ENCODE peak calls at places on chromosomes 1 and 21, in seven cellular contexts. One of them, this sample, is unnamed.

GRCh38 chr1:67723620-67724019 is 38.6 kb downstream of the GADD45A start:
- DNase-seq in OCI-LY7: no peak
- DNase-seq in neural progenitor cell: no peak
- DNase-seq in HL-60: no peak
- DNase-seq in body of pancreas: no peak
- DNase-seq in Peyer's patch: no peak
- DNase-seq in dorsolateral prefrontal cortex: no peak
- DNase-seq in this sample: no peak

GRCh38 chr1:55585402-55585792 is 370.2 kb upstream of the USP24 start:
- DNase-seq in OCI-LY7: no peak
- DNase-seq in neural progenitor cell: no peak
- DNase-seq in HL-60: no peak
- DNase-seq in body of pancreas: no peak
- DNase-seq in Peyer's patch: no peak
- DNase-seq in dorsolateral prefrontal cortex: no peak
- DNase-seq in this sample: no peak

GRCh38 chr1:68231627-68232303 is 558 bp downstream of the WLS start:
- DNase-seq in OCI-LY7: no peak
- DNase-seq in neural progenitor cell: peak; percentile 90
- DNase-seq in HL-60: no peak
- DNase-seq in body of pancreas: peak; percentile 71
- DNase-seq in Peyer's patch: peak; percentile 22
- DNase-seq in dorsolateral prefrontal cortex: peak; percentile 45
- DNase-seq in this sample: no peak

GRCh38 chr1:53501065-53502005 is 42.1 kb downstream of the DMRTB1 start:
- DNase-seq in OCI-LY7: no peak
- DNase-seq in neural progenitor cell: no peak
- DNase-seq in HL-60: no peak
- DNase-seq in body of pancreas: no peak
- DNase-seq in Peyer's patch: no peak
- DNase-seq in dorsolateral prefrontal cortex: no peak
- DNase-seq in this sample: no peak

GRCh38 chr1:14476170-14476955 is 122.1 kb upstream of the KAZN start:
- DNase-seq in OCI-LY7: no peak
- DNase-seq in neural progenitor cell: no peak
- DNase-seq in HL-60: no peak
- DNase-seq in body of pancreas: no peak
- DNase-seq in Peyer's patch: no peak
- DNase-seq in dorsolateral prefrontal cortex: no peak
- DNase-seq in this sample: no peak

GRCh38 chr1:17531682-17532487 is 7.6 kb upstream of the ARHGEF10L start:
- DNase-seq in OCI-LY7: no peak
- DNase-seq in neural progenitor cell: peak; percentile 6
- DNase-seq in HL-60: no peak
- DNase-seq in body of pancreas: peak; percentile 66
- DNase-seq in Peyer's patch: no peak
- DNase-seq in dorsolateral prefrontal cortex: no peak
- DNase-seq in this sample: peak; percentile 88

GRCh38 chr1:56331207-56331891 is 248.0 kb downstream of the PLPP3 start:
- DNase-seq in OCI-LY7: no peak
- DNase-seq in neural progenitor cell: no peak
- DNase-seq in HL-60: no peak
- DNase-seq in body of pancreas: no peak
- DNase-seq in Peyer's patch: no peak
- DNase-seq in dorsolateral prefrontal cortex: no peak
- DNase-seq in this sample: no peak

GRCh38 chr1:15476927-15477326 is 1.0 kb downstream of the CELA2B start:
- DNase-seq in OCI-LY7: no peak
- DNase-seq in neural progenitor cell: no peak
- DNase-seq in HL-60: no peak
- DNase-seq in body of pancreas: no peak
- DNase-seq in Peyer's patch: no peak
- DNase-seq in dorsolateral prefrontal cortex: no peak
- DNase-seq in this sample: no peak

GRCh38 chr1:102897537-102897936 is 210.8 kb downstream of the COL11A1 start:
- DNase-seq in OCI-LY7: no peak
- DNase-seq in neural progenitor cell: no peak
- DNase-seq in HL-60: no peak
- DNase-seq in body of pancreas: no peak
- DNase-seq in Peyer's patch: no peak
- DNase-seq in dorsolateral prefrontal cortex: no peak
- DNase-seq in this sample: no peak

GRCh38 chr1:226784081-226785049 is 45.3 kb upstream of the ITPKB start:
- DNase-seq in OCI-LY7: no peak
- DNase-seq in neural progenitor cell: peak; percentile 44
- DNase-seq in HL-60: no peak
- DNase-seq in body of pancreas: no peak
- DNase-seq in Peyer's patch: no peak
- DNase-seq in dorsolateral prefrontal cortex: peak; percentile 57
- DNase-seq in this sample: no peak

GRCh38 chr1:25467616-25468015 is 36.9 kb downstream of the MACO1 start:
- DNase-seq in OCI-LY7: no peak
- DNase-seq in neural progenitor cell: no peak
- DNase-seq in HL-60: no peak
- DNase-seq in body of pancreas: no peak
- DNase-seq in Peyer's patch: no peak
- DNase-seq in dorsolateral prefrontal cortex: no peak
- DNase-seq in this sample: no peak
- H3K27ac ChIP-seq in OCI-LY7: no peak overlapping the region
- H3K27ac ChIP-seq in neural progenitor cell: no peak overlapping the region
- H3K27ac ChIP-seq in HL-60: peak overlapping the region; percentile 37
- H3K27ac ChIP-seq in body of pancreas: peak overlapping the region; percentile 54
- H3K27ac ChIP-seq in Peyer's patch: no peak overlapping the region
- H3K27ac ChIP-seq in dorsolateral prefrontal cortex: no peak overlapping the region
- H3K27ac ChIP-seq in this sample: no peak overlapping the region

GRCh38 chr1:167805041-167805556 is 83.3 kb downstream of the MPZL1 start:
- DNase-seq in OCI-LY7: peak; percentile 37
- DNase-seq in neural progenitor cell: no peak
- DNase-seq in HL-60: peak; percentile 39
- DNase-seq in body of pancreas: no peak
- DNase-seq in Peyer's patch: no peak
- DNase-seq in dorsolateral prefrontal cortex: no peak
- DNase-seq in this sample: no peak
- H3K27ac ChIP-seq in OCI-LY7: no peak overlapping the region
- H3K27ac ChIP-seq in neural progenitor cell: no peak overlapping the region
- H3K27ac ChIP-seq in HL-60: peak overlapping the region; percentile 15
- H3K27ac ChIP-seq in body of pancreas: no peak overlapping the region
- H3K27ac ChIP-seq in Peyer's patch: peak overlapping the region; percentile 70
- H3K27ac ChIP-seq in dorsolateral prefrontal cortex: no peak overlapping the region
- H3K27ac ChIP-seq in this sample: no peak overlapping the region

GRCh38 chr1:30884723-30885122 is 23.8 kb downstream of the SDC3 start:
- DNase-seq in OCI-LY7: no peak
- DNase-seq in neural progenitor cell: no peak
- DNase-seq in HL-60: no peak
- DNase-seq in body of pancreas: no peak
- DNase-seq in Peyer's patch: no peak
- DNase-seq in dorsolateral prefrontal cortex: no peak
- DNase-seq in this sample: no peak

GRCh38 chr1:30886710-30887428 is 21.7 kb downstream of the SDC3 start:
- DNase-seq in OCI-LY7: no peak
- DNase-seq in neural progenitor cell: no peak
- DNase-seq in HL-60: no peak
- DNase-seq in body of pancreas: no peak
- DNase-seq in Peyer's patch: no peak
- DNase-seq in dorsolateral prefrontal cortex: no peak
- DNase-seq in this sample: no peak

GRCh38 chr1:30887485-30888315 is 20.9 kb downstream of the SDC3 start:
- DNase-seq in OCI-LY7: no peak
- DNase-seq in neural progenitor cell: no peak
- DNase-seq in HL-60: no peak
- DNase-seq in body of pancreas: no peak
- DNase-seq in Peyer's patch: no peak
- DNase-seq in dorsolateral prefrontal cortex: no peak
- DNase-seq in this sample: no peak

GRCh38 chr1:30883389-30884172 is 25.0 kb downstream of the SDC3 start:
- DNase-seq in OCI-LY7: no peak
- DNase-seq in neural progenitor cell: no peak
- DNase-seq in HL-60: no peak
- DNase-seq in body of pancreas: no peak
- DNase-seq in Peyer's patch: no peak
- DNase-seq in dorsolateral prefrontal cortex: no peak
- DNase-seq in this sample: no peak

DNA sequence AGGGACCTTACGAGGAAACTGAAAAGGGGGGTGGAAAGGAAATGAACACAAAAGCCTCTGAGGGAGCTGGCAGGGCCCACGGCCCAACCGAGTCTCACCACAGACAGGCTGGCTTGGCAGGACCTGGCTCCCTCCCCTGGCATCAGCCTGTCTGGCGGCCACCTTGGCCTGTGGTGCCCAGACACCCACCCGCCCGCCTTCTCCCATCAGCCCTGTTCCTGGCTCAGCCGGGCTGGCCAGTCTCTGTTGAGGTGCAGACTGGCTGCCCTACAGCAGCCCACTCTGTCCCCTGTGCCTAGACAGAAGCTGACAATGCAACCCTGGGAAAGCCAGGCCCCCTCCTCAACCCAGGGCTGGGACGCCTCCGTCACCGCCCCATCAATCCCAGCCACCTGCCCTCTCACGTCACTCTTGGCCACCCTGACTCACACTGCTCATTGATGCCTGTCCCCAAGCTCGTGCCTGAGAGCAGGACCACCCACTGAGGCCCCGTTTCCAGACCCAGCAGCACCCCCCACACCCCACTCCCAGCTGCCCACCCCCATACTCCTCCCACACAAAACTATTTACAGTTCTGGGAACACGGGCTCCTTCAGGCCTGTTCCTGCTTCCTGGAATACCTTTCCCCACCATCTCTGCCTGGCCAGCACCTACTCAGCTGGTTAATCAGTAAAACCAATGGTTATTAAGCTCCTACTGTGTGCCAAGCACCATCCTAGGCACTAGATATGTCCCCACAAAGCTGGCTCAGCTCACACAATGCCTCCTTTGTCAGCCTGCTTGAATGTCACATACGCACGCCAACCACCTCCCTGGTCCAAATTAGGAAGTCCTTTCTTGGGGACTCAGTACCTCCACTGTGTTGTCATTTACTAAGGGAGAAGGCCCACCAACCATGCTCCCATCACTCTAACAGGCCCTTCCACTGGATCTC is 22.7 kb downstream of the SDC3 start:
- DNase-seq in OCI-LY7: no peak
- DNase-seq in neural progenitor cell: no peak
- DNase-seq in HL-60: no peak
- DNase-seq in body of pancreas: no peak
- DNase-seq in Peyer's patch: no peak
- DNase-seq in dorsolateral prefrontal cortex: no peak
- DNase-seq in this sample: no peak
- H3K27ac ChIP-seq in OCI-LY7: no peak overlapping the region
- H3K27ac ChIP-seq in neural progenitor cell: peak overlapping the region; percentile 65
- H3K27ac ChIP-seq in HL-60: no peak overlapping the region
- H3K27ac ChIP-seq in body of pancreas: no peak overlapping the region
- H3K27ac ChIP-seq in Peyer's patch: no peak overlapping the region
- H3K27ac ChIP-seq in dorsolateral prefrontal cortex: peak overlapping the region; percentile 60
- H3K27ac ChIP-seq in this sample: no peak overlapping the region

DNA sequence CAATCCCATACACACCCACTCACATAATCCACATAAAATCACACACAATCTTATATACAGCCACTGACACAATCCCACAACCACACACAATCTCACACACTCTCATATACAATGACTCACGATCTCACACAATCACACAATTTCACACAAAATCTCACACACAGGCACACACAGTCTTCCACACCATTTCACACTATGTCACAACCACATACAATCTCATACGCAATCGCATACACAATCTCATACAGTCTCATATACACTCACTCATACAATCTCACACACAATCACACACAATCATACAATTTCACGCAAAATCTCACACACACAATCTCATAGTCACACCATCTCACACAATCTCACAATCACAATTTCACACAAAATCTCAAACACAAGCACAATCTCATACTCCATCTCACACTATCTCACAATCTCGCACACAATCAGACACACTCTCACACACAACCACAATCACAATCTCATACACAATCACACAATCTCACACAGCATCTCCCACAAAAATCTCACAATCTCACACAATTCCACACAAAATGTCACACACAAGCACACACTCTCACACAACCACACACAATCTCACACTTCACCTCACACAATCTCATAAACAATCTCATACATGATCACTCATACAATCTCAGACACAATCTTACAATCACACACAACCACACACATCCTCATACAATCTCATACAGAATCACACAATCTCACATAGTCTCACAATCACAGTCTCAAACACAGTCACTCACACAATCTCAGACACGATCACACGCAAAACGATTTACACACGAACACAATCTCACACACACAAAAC is 18.5 kb downstream of the CASZ1 start:
- DNase-seq in OCI-LY7: no peak
- DNase-seq in neural progenitor cell: no peak
- DNase-seq in HL-60: no peak
- DNase-seq in body of pancreas: no peak
- DNase-seq in Peyer's patch: no peak
- DNase-seq in dorsolateral prefrontal cortex: no peak
- DNase-seq in this sample: no peak
- H3K27ac ChIP-seq in OCI-LY7: no peak overlapping the region
- H3K27ac ChIP-seq in neural progenitor cell: no peak overlapping the region
- H3K27ac ChIP-seq in HL-60: no peak overlapping the region
- H3K27ac ChIP-seq in body of pancreas: no peak overlapping the region
- H3K27ac ChIP-seq in Peyer's patch: no peak overlapping the region
- H3K27ac ChIP-seq in dorsolateral prefrontal cortex: no peak overlapping the region
- H3K27ac ChIP-seq in this sample: no peak overlapping the region

GRCh38 chr21:42144679-42145568 is 73.8 kb downstream of the UMODL1 start:
- DNase-seq in OCI-LY7: peak; percentile 62
- DNase-seq in neural progenitor cell: no peak
- DNase-seq in HL-60: no peak
- DNase-seq in body of pancreas: no peak
- DNase-seq in Peyer's patch: no peak
- DNase-seq in dorsolateral prefrontal cortex: no peak
- DNase-seq in this sample: no peak
- H3K27ac ChIP-seq in OCI-LY7: no peak overlapping the region
- H3K27ac ChIP-seq in neural progenitor cell: no peak overlapping the region
- H3K27ac ChIP-seq in HL-60: no peak overlapping the region
- H3K27ac ChIP-seq in body of pancreas: no peak overlapping the region
- H3K27ac ChIP-seq in Peyer's patch: no peak overlapping the region
- H3K27ac ChIP-seq in dorsolateral prefrontal cortex: no peak overlapping the region
- H3K27ac ChIP-seq in this sample: no peak overlapping the region

GRCh38 chr1:233470738-233471499 is 143.0 kb upstream of the KCNK1 start:
- DNase-seq in OCI-LY7: no peak
- DNase-seq in neural progenitor cell: peak; percentile 27
- DNase-seq in HL-60: no peak
- DNase-seq in body of pancreas: no peak
- DNase-seq in Peyer's patch: no peak
- DNase-seq in dorsolateral prefrontal cortex: no peak
- DNase-seq in this sample: no peak
- H3K27ac ChIP-seq in OCI-LY7: no peak overlapping the region
- H3K27ac ChIP-seq in neural progenitor cell: no peak overlapping the region
- H3K27ac ChIP-seq in HL-60: no peak overlapping the region
- H3K27ac ChIP-seq in body of pancreas: no peak overlapping the region
- H3K27ac ChIP-seq in Peyer's patch: no peak overlapping the region
- H3K27ac ChIP-seq in dorsolateral prefrontal cortex: no peak overlapping the region
- H3K27ac ChIP-seq in this sample: no peak overlapping the region

DNA sequence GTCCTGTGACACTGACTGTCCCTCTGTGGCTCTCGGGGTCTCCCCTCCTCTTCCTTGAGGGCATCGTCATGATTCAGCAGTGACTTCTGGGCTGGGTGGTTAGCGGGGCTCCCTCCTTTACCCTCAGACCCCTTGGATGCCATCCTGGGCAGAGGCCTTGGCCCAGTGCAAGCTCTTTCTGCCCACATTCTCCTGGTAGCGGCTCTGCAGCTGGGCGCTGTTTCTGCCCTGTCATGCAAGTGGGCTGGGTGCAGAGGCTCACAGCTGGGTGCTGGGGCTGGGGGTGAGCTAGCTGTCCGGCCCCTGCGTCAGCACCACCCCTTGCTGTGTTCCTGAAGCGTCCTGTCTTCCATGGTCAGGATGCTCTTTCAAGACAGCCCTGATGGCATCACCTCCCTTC is 158.5 kb downstream of the PCBP3 start:
- DNase-seq in OCI-LY7: no peak
- DNase-seq in neural progenitor cell: no peak
- DNase-seq in HL-60: no peak
- DNase-seq in body of pancreas: no peak
- DNase-seq in Peyer's patch: no peak
- DNase-seq in dorsolateral prefrontal cortex: no peak
- DNase-seq in this sample: no peak
- H3K27ac ChIP-seq in OCI-LY7: no peak overlapping the region
- H3K27ac ChIP-seq in neural progenitor cell: no peak overlapping the region
- H3K27ac ChIP-seq in HL-60: no peak overlapping the region
- H3K27ac ChIP-seq in body of pancreas: no peak overlapping the region
- H3K27ac ChIP-seq in Peyer's patch: no peak overlapping the region
- H3K27ac ChIP-seq in dorsolateral prefrontal cortex: no peak overlapping the region
- H3K27ac ChIP-seq in this sample: no peak overlapping the region

This sample was measured in substantia nigra.